ENCODE peak calls at places on chromosomes 16 and 17, in seven cellular contexts. W, O, L, M, B, P and J are unnamed samples.

GRCh38 chr17:3935140-3935542 is 18.9 kb upstream of the P2RX1 start:
- DNase-seq in W (no peak), O (peak), L (no peak), M (peak), B (no peak), P (peak), J (no peak)

GRCh38 chr17:63911657-63912100 is 621 bp upstream of the CSHL1 start:
- DNase-seq in W (peak), O (no peak), L (peak), M (peak), B (no peak), P (peak), J (no peak)

GRCh38 chr16:51763072-51763658 is 612.1 kb upstream of the SALL1 start:
- DNase-seq in W (no peak), O (no peak), L (no peak), M (no peak), B (no peak), P (no peak), J (no peak)

GRCh38 chr16:85800321-85800669 is 800 bp downstream of the COX4I1 start:
- DNase-seq in W (no peak), O (no peak), L (no peak), M (peak), B (no peak), P (peak), J (no peak)

GRCh38 chr16:65069766-65070165 is 52.1 kb downstream of the CDH11 start:
- DNase-seq in W (no peak), O (no peak), L (no peak), M (no peak), B (no peak), P (no peak), J (no peak)

GRCh38 chr16:85520853-85521736 is 92.0 kb upstream of the GSE1 start:
- DNase-seq in W (no peak), O (no peak), L (no peak), M (no peak), B (no peak), P (no peak), J (no peak)

GRCh38 chr17:47603830-47604229 is 45.9 kb upstream of the KPNB1 start:
- DNase-seq in W (no peak), O (no peak), L (no peak), M (no peak), B (no peak), P (no peak), J (no peak)

GRCh38 chr17:74635418-74635817 is 11.9 kb upstream of the CD300E start:
- DNase-seq in W (no peak), O (no peak), L (no peak), M (no peak), B (no peak), P (no peak), J (no peak)

GRCh38 chr16:86307518-86307903 is 202.8 kb upstream of the FOXF1 start:
- DNase-seq in W (no peak), O (no peak), L (no peak), M (no peak), B (no peak), P (no peak), J (no peak)

GRCh38 chr17:18181358-18181757 is 2.3 kb upstream of the ALKBH5 start:
- DNase-seq in W (no peak), O (no peak), L (peak), M (no peak), B (no peak), P (no peak), J (no peak)

GRCh38 chr17:8041980-8042379 is 3.1 kb downstream of the ALOX15B start:
- DNase-seq in W (no peak), O (no peak), L (no peak), M (no peak), B (no peak), P (peak), J (no peak)

GRCh38 chr16:71345031-71345430 is 13.5 kb upstream of the CALB2 start:
- DNase-seq in W (no peak), O (no peak), L (no peak), M (no peak), B (no peak), P (no peak), J (no peak)

GRCh38 chr16:67528870-67529638 is 425 bp downstream of the RIPOR1 start:
- DNase-seq in W (peak), O (no peak), L (no peak), M (peak), B (no peak), P (peak), J (no peak)

GRCh38 chr16:80993293-80993691 is 13.4 kb downstream of the CMC2 start:
- DNase-seq in W (no peak), O (no peak), L (no peak), M (peak), B (peak), P (no peak), J (no peak)

GRCh38 chr17:30173649-30174048 is 57.0 kb downstream of the NSRP1 start:
- DNase-seq in W (no peak), O (no peak), L (no peak), M (peak), B (no peak), P (no peak), J (no peak)

GRCh38 chr16:1225051-1225451 is at the start of gene TPSG1:
- DNase-seq in W (no peak), O (no peak), L (no peak), M (no peak), B (no peak), P (no peak), J (no peak)

GRCh38 chr17:68054296-68054900 is 18.9 kb downstream of the KPNA2 start:
- DNase-seq in W (no peak), O (no peak), L (no peak), M (no peak), B (peak), P (no peak), J (no peak)

GRCh38 chr16:23296994-23297393 is 5.1 kb upstream of the SCNN1B start:
- DNase-seq in W (no peak), O (no peak), L (peak), M (peak), B (no peak), P (peak), J (peak)

GRCh38 chr17:32927724-32928526 is at the start of gene TMEM98:
- DNase-seq in W (no peak), O (no peak), L (no peak), M (peak), B (peak), P (peak), J (no peak)

GRCh38 chr16:85554791-85555548 is 58.2 kb upstream of the GSE1 start:
- DNase-seq in W (peak), O (no peak), L (peak), M (peak), B (no peak), P (peak), J (no peak)

GRCh38 chr16:11205754-11206459 is 50.1 kb downstream of the SOCS1 start:
- DNase-seq in W (no peak), O (no peak), L (no peak), M (no peak), B (no peak), P (no peak), J (no peak)

GRCh38 chr17:33039874-33040273 is 48.2 kb downstream of the SPACA3 start:
- DNase-seq in W (no peak), O (no peak), L (no peak), M (no peak), B (no peak), P (no peak), J (no peak)

GRCh38 chr17:82124101-82124500 is 26.1 kb upstream of the FASN start:
- DNase-seq in W (no peak), O (no peak), L (no peak), M (no peak), B (no peak), P (no peak), J (peak)

GRCh38 chr17:64327201-64327930 is 63.3 kb downstream of the PECAM1 start:
- DNase-seq in W (no peak), O (no peak), L (no peak), M (no peak), B (no peak), P (no peak), J (no peak)

GRCh38 chr17:42891539-42892152 is 9.0 kb upstream of the G6PC1 start:
- DNase-seq in W (no peak), O (no peak), L (no peak), M (no peak), B (peak), P (peak), J (no peak)

GRCh38 chr17:42519546-42520444 is 16.2 kb upstream of the NAGLU start:
- DNase-seq in W (no peak), O (peak), L (no peak), M (peak), B (peak), P (no peak), J (no peak)

GRCh38 chr17:50638851-50639767 is 4.4 kb downstream of the ABCC3 start:
- DNase-seq in W (no peak), O (no peak), L (no peak), M (peak), B (peak), P (no peak), J (no peak)